ENCODE peak calls at places on chromosomes 2 and 18, in eight cellular contexts. One of them, this sample, is unnamed.

GRCh38 chr2:42593282-42593681 is 24.9 kb downstream of the MTA3 start:
- DNase-seq in caudate nucleus: no peak
- DNase-seq in A172: no peak
- DNase-seq in fibroblast of lung: no peak
- DNase-seq in GM23338: no peak
- DNase-seq in Caki2: no peak
- DNase-seq in RPMI7951: no peak
- DNase-seq in astrocyte of the spinal cord: no peak
- DNase-seq in this sample: no peak

GRCh38 chr2:63594622-63595021 is 5.9 kb downstream of the MDH1 start:
- DNase-seq in astrocyte of the spinal cord: no peak
- DNase-seq in A172: no peak
- DNase-seq in Caki2: no peak
- DNase-seq in RPMI7951: no peak
- DNase-seq in fibroblast of lung: no peak
- DNase-seq in GM23338: no peak
- DNase-seq in caudate nucleus: no peak
- DNase-seq in this sample: no peak

GRCh38 chr18:22558945-22559385 is 141.2 kb upstream of the CTAGE1 start:
- DNase-seq in astrocyte of the spinal cord: peak; percentile 80
- DNase-seq in A172: peak; percentile 33
- DNase-seq in RPMI7951: peak; percentile 81
- DNase-seq in fibroblast of lung: peak; percentile 79
- DNase-seq in GM23338: peak; percentile 40
- DNase-seq in caudate nucleus: no peak
- DNase-seq in Caki2: peak; percentile 78
- DNase-seq in this sample: peak; percentile 83

GRCh38 chr2:192885569-192886160 is 690.9 kb upstream of the TMEFF2 start:
- DNase-seq in RPMI7951: no peak
- DNase-seq in astrocyte of the spinal cord: no peak
- DNase-seq in fibroblast of lung: no peak
- DNase-seq in caudate nucleus: no peak
- DNase-seq in Caki2: no peak
- DNase-seq in GM23338: no peak
- DNase-seq in A172: no peak
- DNase-seq in this sample: no peak

GRCh38 chr2:178514664-178515063 is 34.4 kb downstream of the PLEKHA3 start:
- DNase-seq in astrocyte of the spinal cord: peak; percentile 78
- DNase-seq in GM23338: no peak
- DNase-seq in caudate nucleus: no peak
- DNase-seq in fibroblast of lung: peak; percentile 31
- DNase-seq in A172: peak; percentile 91
- DNase-seq in RPMI7951: peak; percentile 92
- DNase-seq in Caki2: peak; percentile 73
- DNase-seq in this sample: no peak

GRCh38 chr2:105541189-105542050 is 142.6 kb upstream of the FHL2 start:
- DNase-seq in astrocyte of the spinal cord: no peak
- DNase-seq in GM23338: no peak
- DNase-seq in A172: peak; percentile 72
- DNase-seq in caudate nucleus: no peak
- DNase-seq in RPMI7951: no peak
- DNase-seq in fibroblast of lung: no peak
- DNase-seq in Caki2: peak; percentile 10
- DNase-seq in this sample: no peak

GRCh38 chr2:5365871-5366461 is 326.2 kb upstream of the SOX11 start:
- DNase-seq in RPMI7951: peak; percentile 3
- DNase-seq in Caki2: peak; percentile 70
- DNase-seq in GM23338: peak; percentile 82
- DNase-seq in astrocyte of the spinal cord: peak; percentile 67
- DNase-seq in fibroblast of lung: peak; percentile 67
- DNase-seq in A172: peak; percentile 56
- DNase-seq in caudate nucleus: peak; percentile 11
- DNase-seq in this sample: no peak

GRCh38 chr18:47246027-47246971 is 5.2 kb downstream of the SKOR2 start:
- DNase-seq in caudate nucleus: no peak
- DNase-seq in GM23338: peak; percentile 51
- DNase-seq in A172: no peak
- DNase-seq in RPMI7951: no peak
- DNase-seq in astrocyte of the spinal cord: no peak
- DNase-seq in Caki2: no peak
- DNase-seq in fibroblast of lung: no peak
- DNase-seq in this sample: no peak

GRCh38 chr2:47299555-47299954 is 103.4 kb upstream of the MSH2 start:
- DNase-seq in Caki2: peak; percentile 55
- DNase-seq in A172: peak; percentile 93
- DNase-seq in RPMI7951: peak; percentile 66
- DNase-seq in astrocyte of the spinal cord: peak; percentile 16
- DNase-seq in GM23338: no peak
- DNase-seq in fibroblast of lung: peak; percentile 66
- DNase-seq in caudate nucleus: no peak
- DNase-seq in this sample: peak; percentile 97

GRCh38 chr2:142874293-142874814 is 3.1 kb upstream of the KYNU start:
- DNase-seq in A172: peak; percentile 91
- DNase-seq in Caki2: peak; percentile 94
- DNase-seq in GM23338: no peak
- DNase-seq in fibroblast of lung: peak; percentile 97
- DNase-seq in caudate nucleus: no peak
- DNase-seq in RPMI7951: peak; percentile 88
- DNase-seq in astrocyte of the spinal cord: peak; percentile 85
- DNase-seq in this sample: peak; percentile 94

GRCh38 chr2:164890533-164890932 is 48.9 kb upstream of the COBLL1 start:
- DNase-seq in Caki2: no peak
- DNase-seq in caudate nucleus: no peak
- DNase-seq in A172: no peak
- DNase-seq in RPMI7951: peak; percentile 52
- DNase-seq in GM23338: no peak
- DNase-seq in astrocyte of the spinal cord: no peak
- DNase-seq in fibroblast of lung: peak; percentile 18
- DNase-seq in this sample: peak; percentile 90

GRCh38 chr18:69616114-69616513 is 215.4 kb downstream of the DOK6 start:
- DNase-seq in caudate nucleus: no peak
- DNase-seq in fibroblast of lung: no peak
- DNase-seq in RPMI7951: no peak
- DNase-seq in Caki2: no peak
- DNase-seq in astrocyte of the spinal cord: no peak
- DNase-seq in A172: no peak
- DNase-seq in GM23338: no peak
- DNase-seq in this sample: no peak

GRCh38 chr2:158464426-158465281 is 7.9 kb downstream of the PKP4 start:
- DNase-seq in caudate nucleus: no peak
- DNase-seq in A172: no peak
- DNase-seq in Caki2: no peak
- DNase-seq in RPMI7951: peak; percentile 14
- DNase-seq in astrocyte of the spinal cord: no peak
- DNase-seq in GM23338: peak; percentile 62
- DNase-seq in fibroblast of lung: no peak
- DNase-seq in this sample: no peak

GRCh38 chr2:113739849-113740248 is 16.6 kb downstream of the SLC35F5 start:
- DNase-seq in GM23338: no peak
- DNase-seq in Caki2: no peak
- DNase-seq in astrocyte of the spinal cord: no peak
- DNase-seq in caudate nucleus: no peak
- DNase-seq in fibroblast of lung: no peak
- DNase-seq in RPMI7951: no peak
- DNase-seq in A172: no peak
- DNase-seq in this sample: no peak

GRCh38 chr2:100036793-100037192 is 105.6 kb downstream of the AFF3 start:
- DNase-seq in A172: no peak
- DNase-seq in caudate nucleus: no peak
- DNase-seq in fibroblast of lung: no peak
- DNase-seq in RPMI7951: no peak
- DNase-seq in GM23338: no peak
- DNase-seq in astrocyte of the spinal cord: no peak
- DNase-seq in Caki2: no peak
- DNase-seq in this sample: no peak

GRCh38 chr2:37117566-37117965 is 33.2 kb downstream of the GPATCH11 start:
- DNase-seq in astrocyte of the spinal cord: no peak
- DNase-seq in caudate nucleus: no peak
- DNase-seq in RPMI7951: no peak
- DNase-seq in fibroblast of lung: no peak
- DNase-seq in Caki2: no peak
- DNase-seq in A172: no peak
- DNase-seq in GM23338: no peak
- DNase-seq in this sample: no peak

GRCh38 chr2:183541766-183542165 is 417.5 kb downstream of the NUP35 start:
- DNase-seq in A172: peak; percentile 72
- DNase-seq in GM23338: no peak
- DNase-seq in Caki2: peak; percentile 46
- DNase-seq in astrocyte of the spinal cord: peak; percentile 21
- DNase-seq in fibroblast of lung: no peak
- DNase-seq in caudate nucleus: no peak
- DNase-seq in RPMI7951: no peak
- DNase-seq in this sample: peak; percentile 0

GRCh38 chr2:174339571-174339966 is 4.8 kb downstream of the SP9 start:
- DNase-seq in RPMI7951: no peak
- DNase-seq in fibroblast of lung: no peak
- DNase-seq in GM23338: no peak
- DNase-seq in astrocyte of the spinal cord: no peak
- DNase-seq in Caki2: no peak
- DNase-seq in A172: no peak
- DNase-seq in caudate nucleus: no peak
- DNase-seq in this sample: no peak

GRCh38 chr2:106566050-106566449 is 78.9 kb downstream of the CD8B2 start:
- DNase-seq in caudate nucleus: no peak
- DNase-seq in A172: peak; percentile 9
- DNase-seq in GM23338: no peak
- DNase-seq in Caki2: peak; percentile 54
- DNase-seq in RPMI7951: peak; percentile 30
- DNase-seq in fibroblast of lung: no peak
- DNase-seq in astrocyte of the spinal cord: no peak
- DNase-seq in this sample: peak; percentile 45

GRCh38 chr2:37301408-37301807 is 23.2 kb downstream of the PRKD3 start:
- DNase-seq in A172: no peak
- DNase-seq in RPMI7951: no peak
- DNase-seq in astrocyte of the spinal cord: no peak
- DNase-seq in Caki2: no peak
- DNase-seq in fibroblast of lung: no peak
- DNase-seq in GM23338: no peak
- DNase-seq in caudate nucleus: no peak
- DNase-seq in this sample: no peak

GRCh38 chr18:28175930-28176673 is 828 bp downstream of the CDH2 start:
- DNase-seq in Caki2: peak; percentile 57
- DNase-seq in fibroblast of lung: peak; percentile 30
- DNase-seq in A172: peak; percentile 31
- DNase-seq in astrocyte of the spinal cord: peak; percentile 48
- DNase-seq in caudate nucleus: peak; percentile 58
- DNase-seq in RPMI7951: peak; percentile 29
- DNase-seq in GM23338: peak; percentile 62
- DNase-seq in this sample: peak; percentile 46

GRCh38 chr2:24351981-24352380 is 8.4 kb downstream of the ITSN2 start:
- DNase-seq in fibroblast of lung: no peak
- DNase-seq in astrocyte of the spinal cord: no peak
- DNase-seq in Caki2: no peak
- DNase-seq in A172: no peak
- DNase-seq in RPMI7951: no peak
- DNase-seq in GM23338: no peak
- DNase-seq in caudate nucleus: no peak
- DNase-seq in this sample: no peak

GRCh38 chr18:60568211-60568610 is 195.6 kb upstream of the MC4R start:
- DNase-seq in astrocyte of the spinal cord: no peak
- DNase-seq in RPMI7951: peak; percentile 13
- DNase-seq in caudate nucleus: no peak
- DNase-seq in GM23338: no peak
- DNase-seq in A172: peak; percentile 25
- DNase-seq in Caki2: no peak
- DNase-seq in fibroblast of lung: no peak
- DNase-seq in this sample: no peak

GRCh38 chr2:190766581-190766980 is 114.0 kb upstream of the GLS start:
- DNase-seq in caudate nucleus: no peak
- DNase-seq in RPMI7951: peak; percentile 19
- DNase-seq in fibroblast of lung: no peak
- DNase-seq in astrocyte of the spinal cord: no peak
- DNase-seq in Caki2: no peak
- DNase-seq in GM23338: no peak
- DNase-seq in A172: no peak
- DNase-seq in this sample: no peak

GRCh38 chr2:67579207-67579606 is 182.1 kb downstream of the ETAA1 start:
- DNase-seq in RPMI7951: peak; percentile 36
- DNase-seq in A172: no peak
- DNase-seq in caudate nucleus: no peak
- DNase-seq in GM23338: no peak
- DNase-seq in fibroblast of lung: peak; percentile 87
- DNase-seq in Caki2: no peak
- DNase-seq in astrocyte of the spinal cord: peak; percentile 48
- DNase-seq in this sample: peak; percentile 62

GRCh38 chr2:77008925-77009706 is 513.1 kb downstream of the LRRTM4 start:
- DNase-seq in GM23338: peak; percentile 16
- DNase-seq in Caki2: peak; percentile 65
- DNase-seq in astrocyte of the spinal cord: peak; percentile 78
- DNase-seq in RPMI7951: no peak
- DNase-seq in fibroblast of lung: peak; percentile 74
- DNase-seq in caudate nucleus: no peak
- DNase-seq in A172: peak; percentile 65
- DNase-seq in this sample: peak; percentile 33

GRCh38 chr18:53991202-53991601 is 233.3 kb downstream of the MBD2 start:
- DNase-seq in caudate nucleus: no peak
- DNase-seq in Caki2: peak; percentile 75
- DNase-seq in fibroblast of lung: peak; percentile 0
- DNase-seq in RPMI7951: peak; percentile 82
- DNase-seq in astrocyte of the spinal cord: peak; percentile 81
- DNase-seq in GM23338: no peak
- DNase-seq in A172: peak; percentile 92
- DNase-seq in this sample: peak; percentile 29

GRCh38 chr18:63730788-63731187 is 28.0 kb downstream of the SERPINB11 start:
- DNase-seq in A172: peak; percentile 17
- DNase-seq in Caki2: no peak
- DNase-seq in GM23338: peak; percentile 4
- DNase-seq in caudate nucleus: no peak
- DNase-seq in fibroblast of lung: no peak
- DNase-seq in astrocyte of the spinal cord: no peak
- DNase-seq in RPMI7951: peak; percentile 71
- DNase-seq in this sample: no peak

GRCh38 chr2:188276255-188276654 is 15.4 kb upstream of the GULP1 start:
- DNase-seq in GM23338: peak; percentile 62
- DNase-seq in fibroblast of lung: no peak
- DNase-seq in RPMI7951: no peak
- DNase-seq in Caki2: no peak
- DNase-seq in astrocyte of the spinal cord: no peak
- DNase-seq in caudate nucleus: no peak
- DNase-seq in A172: no peak
- DNase-seq in this sample: no peak

GRCh38 chr2:19458604-19459003 is 100.2 kb upstream of the OSR1 start:
- DNase-seq in GM23338: no peak
- DNase-seq in Caki2: no peak
- DNase-seq in astrocyte of the spinal cord: no peak
- DNase-seq in caudate nucleus: no peak
- DNase-seq in A172: no peak
- DNase-seq in RPMI7951: no peak
- DNase-seq in fibroblast of lung: no peak
- DNase-seq in this sample: no peak

GRCh38 chr2:20236496-20236895 is 11.6 kb upstream of the SDC1 start:
- DNase-seq in A172: no peak
- DNase-seq in GM23338: no peak
- DNase-seq in caudate nucleus: no peak
- DNase-seq in RPMI7951: no peak
- DNase-seq in fibroblast of lung: no peak
- DNase-seq in astrocyte of the spinal cord: no peak
- DNase-seq in Caki2: no peak
- DNase-seq in this sample: no peak

GRCh38 chr18:61955644-61956043 is 62.8 kb upstream of the RNF152 start:
- DNase-seq in Caki2: no peak
- DNase-seq in GM23338: no peak
- DNase-seq in RPMI7951: no peak
- DNase-seq in A172: no peak
- DNase-seq in caudate nucleus: no peak
- DNase-seq in fibroblast of lung: no peak
- DNase-seq in astrocyte of the spinal cord: no peak
- DNase-seq in this sample: no peak